ENCODE peak calls at places on chromosomes 4 and X, in eight cellular contexts. T, P, K, A, O, W, I and B are unnamed samples.

GRCh38 chr4:94722748-94723147 is 35.0 kb upstream of the BMPR1B start:
- DNase-seq in P (no peak), K (no peak), A (no peak), I (no peak), O (peak), T (no peak), W (no peak), B (no peak)

GRCh38 chrX:43866423-43866822 is 15.8 kb downstream of the MAOB start:
- DNase-seq in A (no peak), P (no peak), O (no peak), T (no peak), K (no peak), W (no peak), I (no peak), B (no peak)

GRCh38 chr4:1246901-1247810 is 1.8 kb downstream of the CTBP1 start:
- DNase-seq in T (peak), W (no peak), O (no peak), P (no peak), A (peak), K (peak), I (no peak), B (no peak)

GRCh38 chrX:109475174-109475891 is 6.6 kb downstream of the GUCY2F start:
- DNase-seq in A (no peak), T (no peak), K (peak), I (peak), W (peak), P (peak), O (no peak), B (no peak)

GRCh38 chr4:103075435-103075893 is 1.1 kb downstream of the SLC9B2 start:
- DNase-seq in W (no peak), A (no peak), I (no peak), O (no peak), K (peak), P (no peak), T (no peak), B (no peak)

GRCh38 chr4:140681201-140681600 is 75.0 kb downstream of the TBC1D9 start:
- DNase-seq in P (no peak), A (no peak), I (no peak), W (no peak), O (no peak), T (no peak), K (no peak), B (no peak)

GRCh38 chrX:149453911-149454820 is 50.9 kb downstream of the IDS start:
- DNase-seq in W (no peak), P (no peak), K (no peak), I (no peak), A (no peak), T (no peak), O (no peak), B (no peak)

GRCh38 chrX:71945435-71945834 is 34.8 kb downstream of the NHSL2 start:
- DNase-seq in I (no peak), W (no peak), P (no peak), K (no peak), A (no peak), O (no peak), T (no peak), B (no peak)

GRCh38 chr4:64341711-64342110 is 67.5 kb downstream of the TECRL start:
- DNase-seq in P (no peak), A (no peak), O (no peak), I (no peak), W (peak), T (peak), K (no peak), B (no peak)

GRCh38 chr4:175784986-175785525 is 27.0 kb downstream of the GPM6A start:
- DNase-seq in A (no peak), P (no peak), W (no peak), O (no peak), K (no peak), I (no peak), T (no peak), B (no peak)

GRCh38 chr4:36213956-36214355 is 30.4 kb downstream of the ARAP2 start:
- DNase-seq in I (no peak), T (no peak), P (no peak), W (no peak), K (no peak), O (no peak), A (no peak), B (no peak)

GRCh38 chr4:107624024-107624423 is 96.0 kb downstream of the PAPSS1 start:
- DNase-seq in K (no peak), T (no peak), O (no peak), P (no peak), I (no peak), W (no peak), A (no peak), B (no peak)

GRCh38 chrX:148871422-148872152 is 371.2 kb downstream of the AFF2 start:
- DNase-seq in W (peak), A (no peak), K (peak), T (no peak), I (no peak), P (no peak), O (no peak), B (no peak)

GRCh38 chrX:80808854-80809493 is 703 bp downstream of the BRWD3 start:
- DNase-seq in I (peak), K (peak), O (no peak), A (no peak), T (no peak), P (peak), W (peak), B (no peak)

GRCh38 chr4:113522433-113522832 is 239.1 kb downstream of the CAMK2D start:
- DNase-seq in A (no peak), K (no peak), P (no peak), W (no peak), O (no peak), T (no peak), I (no peak), B (no peak)

GRCh38 chr4:162061214-162061613 is 102.6 kb downstream of the FSTL5 start:
- DNase-seq in O (no peak), K (peak), P (no peak), W (no peak), T (no peak), A (no peak), I (no peak), B (no peak)

GRCh38 chr4:154485127-154485773 is 6.3 kb downstream of the DCHS2 start:
- DNase-seq in W (no peak), A (no peak), T (no peak), K (no peak), P (no peak), I (no peak), O (no peak), B (no peak)

GRCh38 chrX:41236629-41237028 is 97.3 kb upstream of the DDX3X start:
- DNase-seq in A (no peak), O (no peak), W (no peak), I (no peak), T (no peak), K (no peak), P (no peak), B (no peak)

GRCh38 chr4:25743971-25744370 is 88.3 kb downstream of the SLC34A2 start:
- DNase-seq in W (no peak), A (no peak), P (no peak), T (no peak), I (no peak), K (no peak), O (no peak), B (no peak)

GRCh38 chr4:112290341-112290740 is 4.6 kb upstream of the TIFA start:
- DNase-seq in P (no peak), I (no peak), K (no peak), T (no peak), W (no peak), O (no peak), A (no peak), B (no peak)

GRCh38 chr4:54696649-54697048 is 38.9 kb downstream of the KIT start:
- DNase-seq in O (no peak), W (no peak), P (no peak), K (no peak), A (no peak), T (no peak), I (no peak), B (no peak)

GRCh38 chr4:78057135-78057599 is at the start of gene FRAS1:
- DNase-seq in P (no peak), K (peak), W (peak), I (no peak), A (no peak), T (peak), O (peak), B (no peak)

GRCh38 chr4:15366660-15367059 is 61.2 kb upstream of the C1QTNF7 start:
- DNase-seq in T (no peak), W (no peak), I (no peak), P (no peak), K (peak), O (no peak), A (no peak), B (no peak)

GRCh38 chr4:2828758-2829181 is 14.9 kb upstream of the ADD1 start:
- DNase-seq in O (no peak), K (no peak), P (no peak), A (no peak), I (no peak), T (no peak), W (no peak), B (no peak)

GRCh38 chr4:171042989-171043524 is 770.1 kb upstream of the GALNTL6 start:
- DNase-seq in K (no peak), P (no peak), W (no peak), A (no peak), T (no peak), O (no peak), I (no peak), B (no peak)

GRCh38 chr4:94349193-94349592 is 6.6 kb upstream of the HPGDS start:
- DNase-seq in A (no peak), P (no peak), K (peak), T (no peak), W (no peak), O (no peak), I (no peak), B (no peak)

GRCh38 chr4:156298230-156298629 is 344.6 kb upstream of the CTSO start:
- DNase-seq in I (no peak), W (peak), A (no peak), T (no peak), O (no peak), P (no peak), K (peak), B (no peak)

GRCh38 chr4:161629694-161630441 is 533.9 kb downstream of the FSTL5 start:
- DNase-seq in I (no peak), W (no peak), A (no peak), K (peak), P (no peak), O (no peak), T (no peak), B (no peak)

GRCh38 chrX:45134303-45134702 is 66.4 kb downstream of the DIPK2B start:
- DNase-seq in I (peak), O (no peak), P (peak), K (no peak), W (peak), T (no peak), A (no peak), B (no peak)

GRCh38 chr4:151325320-151326246 is at the start of gene SH3D19:
- DNase-seq in K (peak), T (peak), P (peak), O (no peak), A (no peak), W (peak), I (no peak), B (no peak)

GRCh38 chrX:103831342-103831802 is 685 bp downstream of the RAB9B start:
- DNase-seq in T (no peak), I (no peak), P (no peak), A (no peak), W (peak), O (no peak), K (no peak), B (no peak)

GRCh38 chr4:26854701-26855100 is 5.9 kb upstream of the STIM2 start:
- DNase-seq in K (no peak), O (no peak), T (no peak), A (no peak), P (no peak), I (no peak), W (no peak), B (no peak)

GRCh38 chr4:26238782-26239647 is 81.8 kb upstream of the RBPJ start:
- DNase-seq in P (peak), I (no peak), A (no peak), T (no peak), O (no peak), K (peak), W (peak), B (no peak)

GRCh38 chr4:55445921-55446577 is 50.3 kb downstream of the TMEM165 start:
- DNase-seq in A (no peak), K (peak), W (no peak), O (no peak), P (no peak), T (no peak), I (no peak), B (no peak)

GRCh38 chr4:107261241-107261874 is 225.2 kb upstream of the DKK2 start:
- DNase-seq in I (no peak), W (no peak), O (no peak), T (no peak), P (no peak), K (peak), A (no peak), B (no peak)

GRCh38 chr4:16027626-16028025 is 56.2 kb downstream of the PROM1 start:
- DNase-seq in I (no peak), K (peak), P (no peak), A (no peak), T (no peak), O (no peak), W (no peak), B (no peak)

GRCh38 chr4:145565328-145565727 is 53.9 kb upstream of the MMAA start:
- DNase-seq in W (no peak), T (no peak), K (no peak), A (no peak), I (no peak), P (no peak), O (no peak), B (no peak)